ENCODE peak calls at places on chromosomes 6 and 20, in five cellular contexts. P is midbrain, X is anterior cingulate cortex, O is SK-MEL-5, F is osteoblast. R is an unnamed sample.

GRCh38 chr6:116218172-116218633 is 35.7 kb downstream of the TSPYL4 start:
- DNase-seq in P (peak), X (no peak), O (peak), F (no peak), R (no peak)

GRCh38 chr20:50680106-50680960 is 11.0 kb downstream of the RIPOR3 start:
- DNase-seq in P (no peak), X (peak), O (no peak), F (no peak), R (no peak)

GRCh38 chr20:49999329-49999728 is 16.5 kb downstream of the SNAI1 start:
- DNase-seq in P (no peak), X (no peak), O (no peak), F (no peak), R (no peak)

GRCh38 chr6:1515280-1515679 is 94.4 kb upstream of the FOXC1 start:
- DNase-seq in P (no peak), X (no peak), O (no peak), F (no peak), R (no peak)

GRCh38 chr20:408843-409696 is 971 bp downstream of the RBCK1 start:
- DNase-seq in P (no peak), X (no peak), O (no peak), F (peak), R (no peak)

GRCh38 chr6:108810057-108810643 is 38.1 kb upstream of the ARMC2 start:
- DNase-seq in P (no peak), X (no peak), O (no peak), F (no peak), R (no peak)

GRCh38 chr6:41712651-41713103 is 22.7 kb downstream of the TFEB start:
- DNase-seq in P (peak), X (peak), O (peak), F (peak), R (peak)

GRCh38 chr20:11389188-11389587 is 528.5 kb upstream of the BTBD3 start:
- DNase-seq in P (no peak), X (no peak), O (no peak), F (no peak), R (no peak)

GRCh38 chr6:85360794-85361642 is 88.9 kb upstream of the NT5E start:
- DNase-seq in P (no peak), X (no peak), O (peak), F (peak), R (no peak)

GRCh38 chr20:52382931-52383330 is 191.4 kb upstream of the ZFP64 start:
- DNase-seq in P (no peak), X (no peak), O (no peak), F (no peak), R (no peak)

GRCh38 chr6:115554060-115554459 is 506.6 kb downstream of the FRK start:
- DNase-seq in P (no peak), X (no peak), O (no peak), F (no peak), R (no peak)

GRCh38 chr6:27145731-27146455 is 101.6 kb upstream of the PRSS16 start:
- DNase-seq in P (peak), X (peak), O (peak), F (peak), R (peak)

GRCh38 chr6:154888896-154889295 is 106.2 kb upstream of the TIAM2 start:
- DNase-seq in P (peak), X (no peak), O (no peak), F (no peak), R (peak)

GRCh38 chr20:1945660-1946059 is 48.2 kb downstream of the PDYN start:
- DNase-seq in P (no peak), X (no peak), O (no peak), F (no peak), R (no peak)

GRCh38 chr20:41386502-41387427 is 20.1 kb upstream of the EMILIN3 start:
- DNase-seq in P (no peak), X (no peak), O (no peak), F (peak), R (no peak)

GRCh38 chr6:157983439-157984119 is 1.9 kb downstream of the SYNJ2 start:
- DNase-seq in P (no peak), X (no peak), O (no peak), F (no peak), R (no peak)

GRCh38 chr6:139568956-139569538 is 194.6 kb upstream of the CITED2 start:
- DNase-seq in P (no peak), X (no peak), O (no peak), F (peak), R (no peak)

GRCh38 chr6:157045831-157046454 is 268.8 kb downstream of the ARID1B start:
- DNase-seq in P (peak), X (no peak), O (peak), F (peak), R (no peak)

GRCh38 chr6:118537579-118537978 is 10.5 kb upstream of the PLN start:
- DNase-seq in P (no peak), X (no peak), O (no peak), F (peak), R (no peak)

GRCh38 chr6:85945454-85946185 is 302.9 kb upstream of the SYNCRIP start:
- DNase-seq in P (no peak), X (no peak), O (no peak), F (no peak), R (no peak)

GRCh38 chr6:148658701-148659100 is 88.1 kb upstream of the UST start:
- DNase-seq in P (no peak), X (no peak), O (no peak), F (no peak), R (no peak)

GRCh38 chr6:112640895-112641294 is 293.8 kb downstream of the RFPL4B start:
- DNase-seq in P (no peak), X (no peak), O (peak), F (peak), R (no peak)

GRCh38 chr20:53921443-53921973 is 148.9 kb downstream of the BCAS1 start:
- DNase-seq in P (no peak), X (no peak), O (no peak), F (no peak), R (no peak)

GRCh38 chr20:31670371-31671228 is 32.9 kb downstream of the COX4I2 start:
- DNase-seq in P (peak), X (peak), O (no peak), F (no peak), R (peak)

GRCh38 chr20:3011752-3012151 is 31.7 kb upstream of the GNRH2 start:
- DNase-seq in P (no peak), X (no peak), O (no peak), F (peak), R (no peak)

GRCh38 chr6:96521625-96522468 is at the start of gene UFL1:
- DNase-seq in P (peak), X (peak), O (peak), F (peak), R (peak)

GRCh38 chr6:33904050-33904827 is 100.4 kb upstream of the MLN start:
- DNase-seq in P (no peak), X (peak), O (no peak), F (no peak), R (no peak)

GRCh38 chr20:14543040-14543439 is 205.6 kb upstream of the FLRT3 start:
- DNase-seq in P (no peak), X (no peak), O (no peak), F (no peak), R (no peak)

GRCh38 chr6:72886170-72886569 is 264.3 kb downstream of the KCNQ5 start:
- DNase-seq in P (no peak), X (no peak), O (no peak), F (no peak), R (no peak)

GRCh38 chr6:16496210-16496609 is 257.8 kb downstream of the GMPR start:
- DNase-seq in P (no peak), X (no peak), O (peak), F (no peak), R (no peak)

GRCh38 chr20:59125909-59126308 is 37.7 kb upstream of the ZNF831 start:
- DNase-seq in P (no peak), X (no peak), O (no peak), F (no peak), R (no peak)

GRCh38 chr20:3697588-3698235 is 14.7 kb downstream of the SIGLEC1 start:
- DNase-seq in P (no peak), X (no peak), O (no peak), F (peak), R (no peak)

GRCh38 chr6:89458720-89459119 is 25.8 kb downstream of the ANKRD6 start:
- DNase-seq in P (no peak), X (no peak), O (no peak), F (peak), R (no peak)

GRCh38 chr20:1330075-1330830 is 1.3 kb upstream of the SDCBP2 start:
- DNase-seq in P (peak), X (peak), O (peak), F (peak), R (no peak)

GRCh38 chr20:17598013-17598550 is 28.2 kb downstream of the DSTN start:
- DNase-seq in P (no peak), X (no peak), O (no peak), F (no peak), R (no peak)

R was measured in head of caudate nucleus.